ENCODE peak calls at places on chromosomes 7 and 10, in eight cellular contexts. One of them, this sample, is unnamed.

GRCh38 chr7:584122-584465 is 64.4 kb upstream of the PDGFA start:
- DNase-seq in posterior cingulate gyrus: no peak
- DNase-seq in left ventricle myocardium inferior: no peak
- DNase-seq in epithelial cell of prostate: no peak
- DNase-seq in GM04503: peak; percentile 5
- DNase-seq in left ventricle myocardium superior: peak; percentile 48
- DNase-seq in activated CD4-positive, alpha-beta T cell treated with anti-CD3 and anti-CD28 coated beads, Interleukin-2, amount 50 U/mL, for 24 hours: peak; percentile 89
- DNase-seq in SK-MEL-5: no peak
- DNase-seq in this sample: no peak

GRCh38 chr10:132911712-132912097 is 30.7 kb downstream of the CFAP46 start:
- DNase-seq in GM04503: no peak
- DNase-seq in left ventricle myocardium inferior: no peak
- DNase-seq in activated CD4-positive, alpha-beta T cell treated with anti-CD3 and anti-CD28 coated beads, Interleukin-2, amount 50 U/mL, for 24 hours: no peak
- DNase-seq in left ventricle myocardium superior: peak; percentile 19
- DNase-seq in epithelial cell of prostate: no peak
- DNase-seq in SK-MEL-5: no peak
- DNase-seq in posterior cingulate gyrus: no peak
- DNase-seq in this sample: no peak

GRCh38 chr10:62008196-62008595 is 106.7 kb downstream of the ARID5B start:
- DNase-seq in epithelial cell of prostate: no peak
- DNase-seq in left ventricle myocardium superior: no peak
- DNase-seq in GM04503: no peak
- DNase-seq in activated CD4-positive, alpha-beta T cell treated with anti-CD3 and anti-CD28 coated beads, Interleukin-2, amount 50 U/mL, for 24 hours: no peak
- DNase-seq in left ventricle myocardium inferior: no peak
- DNase-seq in posterior cingulate gyrus: no peak
- DNase-seq in SK-MEL-5: no peak
- DNase-seq in this sample: no peak

GRCh38 chr10:36254191-36254590 is 612.1 kb upstream of the FZD8 start:
- DNase-seq in activated CD4-positive, alpha-beta T cell treated with anti-CD3 and anti-CD28 coated beads, Interleukin-2, amount 50 U/mL, for 24 hours: no peak
- DNase-seq in GM04503: no peak
- DNase-seq in left ventricle myocardium superior: peak; percentile 83
- DNase-seq in epithelial cell of prostate: no peak
- DNase-seq in SK-MEL-5: no peak
- DNase-seq in posterior cingulate gyrus: no peak
- DNase-seq in left ventricle myocardium inferior: peak; percentile 80
- DNase-seq in this sample: peak; percentile 6

GRCh38 chr10:59901481-59901880 is 4.9 kb downstream of the CCDC6 start:
- DNase-seq in activated CD4-positive, alpha-beta T cell treated with anti-CD3 and anti-CD28 coated beads, Interleukin-2, amount 50 U/mL, for 24 hours: no peak
- DNase-seq in left ventricle myocardium superior: no peak
- DNase-seq in epithelial cell of prostate: no peak
- DNase-seq in SK-MEL-5: no peak
- DNase-seq in left ventricle myocardium inferior: no peak
- DNase-seq in GM04503: no peak
- DNase-seq in posterior cingulate gyrus: no peak
- DNase-seq in this sample: no peak

GRCh38 chr10:104104926-104105325 is 17.0 kb upstream of the SFR1 start:
- DNase-seq in activated CD4-positive, alpha-beta T cell treated with anti-CD3 and anti-CD28 coated beads, Interleukin-2, amount 50 U/mL, for 24 hours: no peak
- DNase-seq in SK-MEL-5: no peak
- DNase-seq in left ventricle myocardium inferior: no peak
- DNase-seq in left ventricle myocardium superior: no peak
- DNase-seq in GM04503: no peak
- DNase-seq in epithelial cell of prostate: peak; percentile 49
- DNase-seq in posterior cingulate gyrus: no peak
- DNase-seq in this sample: no peak

GRCh38 chr10:118395919-118396318 is 53.8 kb upstream of the FAM204A start:
- DNase-seq in posterior cingulate gyrus: no peak
- DNase-seq in left ventricle myocardium superior: no peak
- DNase-seq in SK-MEL-5: no peak
- DNase-seq in activated CD4-positive, alpha-beta T cell treated with anti-CD3 and anti-CD28 coated beads, Interleukin-2, amount 50 U/mL, for 24 hours: no peak
- DNase-seq in left ventricle myocardium inferior: no peak
- DNase-seq in GM04503: no peak
- DNase-seq in epithelial cell of prostate: no peak
- DNase-seq in this sample: no peak

GRCh38 chr7:117715784-117716445 is 157.3 kb downstream of the CTTNBP2 start:
- DNase-seq in activated CD4-positive, alpha-beta T cell treated with anti-CD3 and anti-CD28 coated beads, Interleukin-2, amount 50 U/mL, for 24 hours: no peak
- DNase-seq in posterior cingulate gyrus: peak; percentile 53
- DNase-seq in SK-MEL-5: peak; percentile 92
- DNase-seq in left ventricle myocardium superior: no peak
- DNase-seq in epithelial cell of prostate: peak; percentile 16
- DNase-seq in left ventricle myocardium inferior: no peak
- DNase-seq in GM04503: peak; percentile 6
- DNase-seq in this sample: no peak

GRCh38 chr10:30510184-30510931 is 76.4 kb downstream of the MAP3K8 start:
- DNase-seq in GM04503: peak; percentile 31
- DNase-seq in epithelial cell of prostate: no peak
- DNase-seq in posterior cingulate gyrus: no peak
- DNase-seq in SK-MEL-5: peak; percentile 14
- DNase-seq in left ventricle myocardium inferior: no peak
- DNase-seq in left ventricle myocardium superior: no peak
- DNase-seq in activated CD4-positive, alpha-beta T cell treated with anti-CD3 and anti-CD28 coated beads, Interleukin-2, amount 50 U/mL, for 24 hours: no peak
- DNase-seq in this sample: peak; percentile 1

GRCh38 chr7:44796034-44796503 is 412 bp upstream of the PPIA start:
- DNase-seq in left ventricle myocardium inferior: no peak
- DNase-seq in posterior cingulate gyrus: no peak
- DNase-seq in activated CD4-positive, alpha-beta T cell treated with anti-CD3 and anti-CD28 coated beads, Interleukin-2, amount 50 U/mL, for 24 hours: no peak
- DNase-seq in GM04503: no peak
- DNase-seq in left ventricle myocardium superior: no peak
- DNase-seq in epithelial cell of prostate: no peak
- DNase-seq in SK-MEL-5: peak; percentile 78
- DNase-seq in this sample: no peak

GRCh38 chr7:29812185-29812876 is 6.0 kb downstream of the WIPF3 start:
- DNase-seq in left ventricle myocardium inferior: no peak
- DNase-seq in left ventricle myocardium superior: no peak
- DNase-seq in SK-MEL-5: no peak
- DNase-seq in epithelial cell of prostate: no peak
- DNase-seq in GM04503: no peak
- DNase-seq in posterior cingulate gyrus: no peak
- DNase-seq in activated CD4-positive, alpha-beta T cell treated with anti-CD3 and anti-CD28 coated beads, Interleukin-2, amount 50 U/mL, for 24 hours: no peak
- DNase-seq in this sample: no peak

GRCh38 chr7:92251181-92251580 is 5.4 kb downstream of the ANKIB1 start:
- DNase-seq in left ventricle myocardium superior: no peak
- DNase-seq in left ventricle myocardium inferior: no peak
- DNase-seq in epithelial cell of prostate: no peak
- DNase-seq in SK-MEL-5: peak; percentile 40
- DNase-seq in posterior cingulate gyrus: no peak
- DNase-seq in activated CD4-positive, alpha-beta T cell treated with anti-CD3 and anti-CD28 coated beads, Interleukin-2, amount 50 U/mL, for 24 hours: no peak
- DNase-seq in GM04503: no peak
- DNase-seq in this sample: no peak

GRCh38 chr7:120806669-120807068 is 51.3 kb downstream of the TSPAN12 start:
- DNase-seq in left ventricle myocardium inferior: no peak
- DNase-seq in SK-MEL-5: no peak
- DNase-seq in GM04503: no peak
- DNase-seq in epithelial cell of prostate: peak; percentile 24
- DNase-seq in activated CD4-positive, alpha-beta T cell treated with anti-CD3 and anti-CD28 coated beads, Interleukin-2, amount 50 U/mL, for 24 hours: no peak
- DNase-seq in posterior cingulate gyrus: no peak
- DNase-seq in left ventricle myocardium superior: no peak
- DNase-seq in this sample: peak; percentile 62

GRCh38 chr10:108086502-108086901 is 922.0 kb upstream of the SORCS1 start:
- DNase-seq in epithelial cell of prostate: no peak
- DNase-seq in activated CD4-positive, alpha-beta T cell treated with anti-CD3 and anti-CD28 coated beads, Interleukin-2, amount 50 U/mL, for 24 hours: no peak
- DNase-seq in SK-MEL-5: no peak
- DNase-seq in GM04503: no peak
- DNase-seq in left ventricle myocardium superior: no peak
- DNase-seq in posterior cingulate gyrus: no peak
- DNase-seq in left ventricle myocardium inferior: no peak
- DNase-seq in this sample: no peak

GRCh38 chr10:47114680-47115186 is 185.3 kb upstream of the GDF10 start:
- DNase-seq in left ventricle myocardium inferior: no peak
- DNase-seq in GM04503: no peak
- DNase-seq in posterior cingulate gyrus: no peak
- DNase-seq in left ventricle myocardium superior: no peak
- DNase-seq in SK-MEL-5: no peak
- DNase-seq in epithelial cell of prostate: no peak
- DNase-seq in activated CD4-positive, alpha-beta T cell treated with anti-CD3 and anti-CD28 coated beads, Interleukin-2, amount 50 U/mL, for 24 hours: no peak
- DNase-seq in this sample: no peak

GRCh38 chr7:30148951-30149459 is 14.2 kb downstream of the MTURN start:
- DNase-seq in activated CD4-positive, alpha-beta T cell treated with anti-CD3 and anti-CD28 coated beads, Interleukin-2, amount 50 U/mL, for 24 hours: no peak
- DNase-seq in GM04503: no peak
- DNase-seq in epithelial cell of prostate: no peak
- DNase-seq in SK-MEL-5: no peak
- DNase-seq in posterior cingulate gyrus: no peak
- DNase-seq in left ventricle myocardium superior: no peak
- DNase-seq in left ventricle myocardium inferior: no peak
- DNase-seq in this sample: no peak

GRCh38 chr7:1112109-1112508 is 24.2 kb downstream of the GPER1 start:
- DNase-seq in posterior cingulate gyrus: no peak
- DNase-seq in epithelial cell of prostate: no peak
- DNase-seq in GM04503: no peak
- DNase-seq in left ventricle myocardium inferior: peak; percentile 15
- DNase-seq in SK-MEL-5: no peak
- DNase-seq in activated CD4-positive, alpha-beta T cell treated with anti-CD3 and anti-CD28 coated beads, Interleukin-2, amount 50 U/mL, for 24 hours: no peak
- DNase-seq in left ventricle myocardium superior: peak; percentile 29
- DNase-seq in this sample: no peak

GRCh38 chr7:26525413-26526287 is 234.0 kb downstream of the SNX10 start:
- DNase-seq in SK-MEL-5: no peak
- DNase-seq in activated CD4-positive, alpha-beta T cell treated with anti-CD3 and anti-CD28 coated beads, Interleukin-2, amount 50 U/mL, for 24 hours: no peak
- DNase-seq in GM04503: no peak
- DNase-seq in left ventricle myocardium superior: no peak
- DNase-seq in posterior cingulate gyrus: no peak
- DNase-seq in epithelial cell of prostate: no peak
- DNase-seq in left ventricle myocardium inferior: no peak
- DNase-seq in this sample: no peak

GRCh38 chr10:122822973-122823690 is 22.5 kb downstream of the CUZD1 start:
- DNase-seq in epithelial cell of prostate: no peak
- DNase-seq in posterior cingulate gyrus: no peak
- DNase-seq in left ventricle myocardium inferior: no peak
- DNase-seq in activated CD4-positive, alpha-beta T cell treated with anti-CD3 and anti-CD28 coated beads, Interleukin-2, amount 50 U/mL, for 24 hours: no peak
- DNase-seq in GM04503: no peak
- DNase-seq in left ventricle myocardium superior: no peak
- DNase-seq in SK-MEL-5: no peak
- DNase-seq in this sample: no peak

GRCh38 chr7:7100432-7100849 is 81.9 kb upstream of the C1GALT1 start:
- DNase-seq in GM04503: no peak
- DNase-seq in SK-MEL-5: no peak
- DNase-seq in left ventricle myocardium inferior: no peak
- DNase-seq in activated CD4-positive, alpha-beta T cell treated with anti-CD3 and anti-CD28 coated beads, Interleukin-2, amount 50 U/mL, for 24 hours: no peak
- DNase-seq in posterior cingulate gyrus: no peak
- DNase-seq in left ventricle myocardium superior: no peak
- DNase-seq in epithelial cell of prostate: peak; percentile 96
- DNase-seq in this sample: no peak

GRCh38 chr7:47100815-47101435 is 481.0 kb downstream of the TNS3 start:
- DNase-seq in left ventricle myocardium superior: peak; percentile 68
- DNase-seq in activated CD4-positive, alpha-beta T cell treated with anti-CD3 and anti-CD28 coated beads, Interleukin-2, amount 50 U/mL, for 24 hours: no peak
- DNase-seq in posterior cingulate gyrus: no peak
- DNase-seq in left ventricle myocardium inferior: peak; percentile 35
- DNase-seq in epithelial cell of prostate: peak; percentile 5
- DNase-seq in SK-MEL-5: peak; percentile 90
- DNase-seq in GM04503: no peak
- DNase-seq in this sample: no peak

GRCh38 chr10:114525368-114525949 is 121.2 kb upstream of the AFAP1L2 start:
- DNase-seq in GM04503: no peak
- DNase-seq in left ventricle myocardium superior: no peak
- DNase-seq in activated CD4-positive, alpha-beta T cell treated with anti-CD3 and anti-CD28 coated beads, Interleukin-2, amount 50 U/mL, for 24 hours: no peak
- DNase-seq in left ventricle myocardium inferior: no peak
- DNase-seq in epithelial cell of prostate: peak; percentile 43
- DNase-seq in SK-MEL-5: no peak
- DNase-seq in posterior cingulate gyrus: no peak
- DNase-seq in this sample: no peak

GRCh38 chr10:96560970-96561887 is 25.6 kb downstream of the TM9SF3 start:
- DNase-seq in GM04503: no peak
- DNase-seq in activated CD4-positive, alpha-beta T cell treated with anti-CD3 and anti-CD28 coated beads, Interleukin-2, amount 50 U/mL, for 24 hours: no peak
- DNase-seq in epithelial cell of prostate: no peak
- DNase-seq in left ventricle myocardium inferior: no peak
- DNase-seq in SK-MEL-5: no peak
- DNase-seq in posterior cingulate gyrus: no peak
- DNase-seq in left ventricle myocardium superior: no peak
- DNase-seq in this sample: no peak

GRCh38 chr7:142513221-142513955 is 235.9 kb upstream of the PRSS1 start:
- DNase-seq in left ventricle myocardium superior: no peak
- DNase-seq in epithelial cell of prostate: no peak
- DNase-seq in activated CD4-positive, alpha-beta T cell treated with anti-CD3 and anti-CD28 coated beads, Interleukin-2, amount 50 U/mL, for 24 hours: no peak
- DNase-seq in SK-MEL-5: no peak
- DNase-seq in GM04503: no peak
- DNase-seq in posterior cingulate gyrus: no peak
- DNase-seq in left ventricle myocardium inferior: no peak
- DNase-seq in this sample: no peak

GRCh38 chr7:35036361-35037171 is 719 bp downstream of the DPY19L1 start:
- DNase-seq in SK-MEL-5: peak; percentile 62
- DNase-seq in epithelial cell of prostate: no peak
- DNase-seq in left ventricle myocardium inferior: peak; percentile 62
- DNase-seq in activated CD4-positive, alpha-beta T cell treated with anti-CD3 and anti-CD28 coated beads, Interleukin-2, amount 50 U/mL, for 24 hours: peak; percentile 19
- DNase-seq in left ventricle myocardium superior: peak; percentile 75
- DNase-seq in GM04503: peak; percentile 19
- DNase-seq in posterior cingulate gyrus: peak; percentile 55
- DNase-seq in this sample: no peak

GRCh38 chr10:10499839-10500238 is 517.8 kb upstream of the CELF2 start:
- DNase-seq in left ventricle myocardium superior: no peak
- DNase-seq in GM04503: no peak
- DNase-seq in left ventricle myocardium inferior: no peak
- DNase-seq in SK-MEL-5: no peak
- DNase-seq in epithelial cell of prostate: no peak
- DNase-seq in activated CD4-positive, alpha-beta T cell treated with anti-CD3 and anti-CD28 coated beads, Interleukin-2, amount 50 U/mL, for 24 hours: no peak
- DNase-seq in posterior cingulate gyrus: no peak
- DNase-seq in this sample: no peak

GRCh38 chr10:132434405-132435005 is 37.5 kb downstream of the PWWP2B start:
- DNase-seq in GM04503: no peak
- DNase-seq in epithelial cell of prostate: no peak
- DNase-seq in SK-MEL-5: no peak
- DNase-seq in left ventricle myocardium inferior: peak; percentile 72
- DNase-seq in activated CD4-positive, alpha-beta T cell treated with anti-CD3 and anti-CD28 coated beads, Interleukin-2, amount 50 U/mL, for 24 hours: peak; percentile 58
- DNase-seq in posterior cingulate gyrus: no peak
- DNase-seq in left ventricle myocardium superior: peak; percentile 79
- DNase-seq in this sample: no peak